ENCODE peak calls at places on chromosomes 16 and 17, in eight cellular contexts. One of them, this sample, is unnamed.

GRCh38 chr16:75192606-75193264 is 14.2 kb downstream of the CTRB2 start:
- DNase-seq in NCI-H1694 treated with DMSO at 0.1 percent for 48 hours: no peak
- DNase-seq in T-helper 1 cell: no peak
- DNase-seq in GOT3: no peak
- DNase-seq in EL: no peak
- DNase-seq in GM04504: no peak
- DNase-seq in stimulated activated CD8-positive, alpha-beta memory T cell treated with anti-CD3 and anti-CD28 coated beads, Interleukin-4, amount 100 ng/mL, for 4 hours: no peak
- DNase-seq in pancreas: no peak
- DNase-seq in this sample: no peak

GRCh38 chr16:75433732-75434413 is 570 bp upstream of the CFDP1 start:
- DNase-seq in NCI-H1694 treated with DMSO at 0.1 percent for 48 hours: no peak
- DNase-seq in T-helper 1 cell: peak; percentile 85
- DNase-seq in GOT3: peak; percentile 63
- DNase-seq in EL: peak; percentile 91
- DNase-seq in GM04504: peak; percentile 80
- DNase-seq in stimulated activated CD8-positive, alpha-beta memory T cell treated with anti-CD3 and anti-CD28 coated beads, Interleukin-4, amount 100 ng/mL, for 4 hours: no peak
- DNase-seq in pancreas: no peak
- DNase-seq in this sample: peak; percentile 74

GRCh38 chr17:71974051-71974450 is 146.8 kb upstream of the SOX9 start:
- DNase-seq in NCI-H1694 treated with DMSO at 0.1 percent for 48 hours: no peak
- DNase-seq in T-helper 1 cell: no peak
- DNase-seq in GOT3: no peak
- DNase-seq in EL: no peak
- DNase-seq in GM04504: no peak
- DNase-seq in stimulated activated CD8-positive, alpha-beta memory T cell treated with anti-CD3 and anti-CD28 coated beads, Interleukin-4, amount 100 ng/mL, for 4 hours: no peak
- DNase-seq in pancreas: no peak
- DNase-seq in this sample: no peak

GRCh38 chr16:87080571-87081167 is 236.5 kb downstream of the C16orf95 start:
- DNase-seq in NCI-H1694 treated with DMSO at 0.1 percent for 48 hours: no peak
- DNase-seq in T-helper 1 cell: no peak
- DNase-seq in GOT3: no peak
- DNase-seq in EL: no peak
- DNase-seq in GM04504: no peak
- DNase-seq in stimulated activated CD8-positive, alpha-beta memory T cell treated with anti-CD3 and anti-CD28 coated beads, Interleukin-4, amount 100 ng/mL, for 4 hours: no peak
- DNase-seq in pancreas: no peak
- DNase-seq in this sample: no peak

GRCh38 chr17:12727076-12727750 is 61.5 kb downstream of the MYOCD start:
- DNase-seq in NCI-H1694 treated with DMSO at 0.1 percent for 48 hours: no peak
- DNase-seq in T-helper 1 cell: no peak
- DNase-seq in GOT3: no peak
- DNase-seq in EL: peak; percentile 56
- DNase-seq in GM04504: peak; percentile 17
- DNase-seq in stimulated activated CD8-positive, alpha-beta memory T cell treated with anti-CD3 and anti-CD28 coated beads, Interleukin-4, amount 100 ng/mL, for 4 hours: no peak
- DNase-seq in pancreas: no peak
- DNase-seq in this sample: no peak

GRCh38 chr17:81665205-81666091 is 957 bp downstream of the OXLD1 start:
- DNase-seq in NCI-H1694 treated with DMSO at 0.1 percent for 48 hours: no peak
- DNase-seq in T-helper 1 cell: peak; percentile 53
- DNase-seq in GOT3: no peak
- DNase-seq in EL: peak; percentile 28
- DNase-seq in GM04504: no peak
- DNase-seq in stimulated activated CD8-positive, alpha-beta memory T cell treated with anti-CD3 and anti-CD28 coated beads, Interleukin-4, amount 100 ng/mL, for 4 hours: peak; percentile 33
- DNase-seq in pancreas: no peak
- DNase-seq in this sample: peak; percentile 33

GRCh38 chr17:36527851-36528250 is 6.8 kb downstream of the MYO19 start:
- DNase-seq in NCI-H1694 treated with DMSO at 0.1 percent for 48 hours: no peak
- DNase-seq in T-helper 1 cell: no peak
- DNase-seq in GOT3: no peak
- DNase-seq in EL: no peak
- DNase-seq in GM04504: no peak
- DNase-seq in stimulated activated CD8-positive, alpha-beta memory T cell treated with anti-CD3 and anti-CD28 coated beads, Interleukin-4, amount 100 ng/mL, for 4 hours: no peak
- DNase-seq in pancreas: no peak
- DNase-seq in this sample: no peak

GRCh38 chr16:88344411-88345030 is 38.2 kb upstream of the ZNF469 start:
- DNase-seq in NCI-H1694 treated with DMSO at 0.1 percent for 48 hours: no peak
- DNase-seq in T-helper 1 cell: no peak
- DNase-seq in GOT3: no peak
- DNase-seq in EL: no peak
- DNase-seq in GM04504: no peak
- DNase-seq in stimulated activated CD8-positive, alpha-beta memory T cell treated with anti-CD3 and anti-CD28 coated beads, Interleukin-4, amount 100 ng/mL, for 4 hours: no peak
- DNase-seq in pancreas: peak; percentile 41
- DNase-seq in this sample: no peak

GRCh38 chr17:72702136-72702735 is 390.3 kb downstream of the SLC39A11 start:
- DNase-seq in NCI-H1694 treated with DMSO at 0.1 percent for 48 hours: no peak
- DNase-seq in T-helper 1 cell: no peak
- DNase-seq in GOT3: no peak
- DNase-seq in EL: peak; percentile 77
- DNase-seq in GM04504: no peak
- DNase-seq in stimulated activated CD8-positive, alpha-beta memory T cell treated with anti-CD3 and anti-CD28 coated beads, Interleukin-4, amount 100 ng/mL, for 4 hours: no peak
- DNase-seq in pancreas: no peak
- DNase-seq in this sample: no peak

GRCh38 chr17:55038291-55038690 is 69.7 kb downstream of the STXBP4 start:
- DNase-seq in NCI-H1694 treated with DMSO at 0.1 percent for 48 hours: no peak
- DNase-seq in T-helper 1 cell: no peak
- DNase-seq in GOT3: no peak
- DNase-seq in EL: no peak
- DNase-seq in GM04504: no peak
- DNase-seq in stimulated activated CD8-positive, alpha-beta memory T cell treated with anti-CD3 and anti-CD28 coated beads, Interleukin-4, amount 100 ng/mL, for 4 hours: no peak
- DNase-seq in pancreas: no peak
- DNase-seq in this sample: no peak

GRCh38 chr16:21134053-21134452 is 16.6 kb downstream of the DNAH3 start:
- DNase-seq in NCI-H1694 treated with DMSO at 0.1 percent for 48 hours: no peak
- DNase-seq in T-helper 1 cell: no peak
- DNase-seq in GOT3: no peak
- DNase-seq in EL: no peak
- DNase-seq in GM04504: no peak
- DNase-seq in stimulated activated CD8-positive, alpha-beta memory T cell treated with anti-CD3 and anti-CD28 coated beads, Interleukin-4, amount 100 ng/mL, for 4 hours: no peak
- DNase-seq in pancreas: no peak
- DNase-seq in this sample: no peak

GRCh38 chr16:21167360-21167759 is 8.9 kb downstream of the LDAF1 start:
- DNase-seq in NCI-H1694 treated with DMSO at 0.1 percent for 48 hours: no peak
- DNase-seq in T-helper 1 cell: no peak
- DNase-seq in GOT3: no peak
- DNase-seq in EL: peak; percentile 95
- DNase-seq in GM04504: peak; percentile 67
- DNase-seq in stimulated activated CD8-positive, alpha-beta memory T cell treated with anti-CD3 and anti-CD28 coated beads, Interleukin-4, amount 100 ng/mL, for 4 hours: no peak
- DNase-seq in pancreas: no peak
- DNase-seq in this sample: no peak

GRCh38 chr17:44203731-44204452 is 4.2 kb upstream of the ATXN7L3 start:
- DNase-seq in NCI-H1694 treated with DMSO at 0.1 percent for 48 hours: peak; percentile 59
- DNase-seq in T-helper 1 cell: peak; percentile 66
- DNase-seq in GOT3: no peak
- DNase-seq in EL: peak; percentile 54
- DNase-seq in GM04504: no peak
- DNase-seq in stimulated activated CD8-positive, alpha-beta memory T cell treated with anti-CD3 and anti-CD28 coated beads, Interleukin-4, amount 100 ng/mL, for 4 hours: no peak
- DNase-seq in pancreas: no peak
- DNase-seq in this sample: peak; percentile 51

GRCh38 chr16:49484936-49485335 is 111.3 kb downstream of the C16orf78 start:
- DNase-seq in NCI-H1694 treated with DMSO at 0.1 percent for 48 hours: no peak
- DNase-seq in T-helper 1 cell: no peak
- DNase-seq in GOT3: no peak
- DNase-seq in EL: no peak
- DNase-seq in GM04504: no peak
- DNase-seq in stimulated activated CD8-positive, alpha-beta memory T cell treated with anti-CD3 and anti-CD28 coated beads, Interleukin-4, amount 100 ng/mL, for 4 hours: no peak
- DNase-seq in pancreas: peak; percentile 12
- DNase-seq in this sample: no peak

GRCh38 chr17:9532715-9533114 is 42.9 kb downstream of the STX8 start:
- DNase-seq in NCI-H1694 treated with DMSO at 0.1 percent for 48 hours: no peak
- DNase-seq in T-helper 1 cell: no peak
- DNase-seq in GOT3: no peak
- DNase-seq in EL: no peak
- DNase-seq in GM04504: no peak
- DNase-seq in stimulated activated CD8-positive, alpha-beta memory T cell treated with anti-CD3 and anti-CD28 coated beads, Interleukin-4, amount 100 ng/mL, for 4 hours: no peak
- DNase-seq in pancreas: no peak
- DNase-seq in this sample: no peak

GRCh38 chr17:77756846-77757610 is 201.5 kb upstream of the TNRC6C start:
- DNase-seq in NCI-H1694 treated with DMSO at 0.1 percent for 48 hours: no peak
- DNase-seq in T-helper 1 cell: no peak
- DNase-seq in GOT3: no peak
- DNase-seq in EL: no peak
- DNase-seq in GM04504: no peak
- DNase-seq in stimulated activated CD8-positive, alpha-beta memory T cell treated with anti-CD3 and anti-CD28 coated beads, Interleukin-4, amount 100 ng/mL, for 4 hours: no peak
- DNase-seq in pancreas: peak; percentile 23
- DNase-seq in this sample: no peak

GRCh38 chr16:89621698-89622409 is 8.4 kb downstream of the DPEP1 start:
- DNase-seq in NCI-H1694 treated with DMSO at 0.1 percent for 48 hours: no peak
- DNase-seq in T-helper 1 cell: no peak
- DNase-seq in GOT3: no peak
- DNase-seq in EL: no peak
- DNase-seq in GM04504: no peak
- DNase-seq in stimulated activated CD8-positive, alpha-beta memory T cell treated with anti-CD3 and anti-CD28 coated beads, Interleukin-4, amount 100 ng/mL, for 4 hours: no peak
- DNase-seq in pancreas: no peak
- DNase-seq in this sample: no peak

GRCh38 chr17:4154201-4154600 is 11.2 kb downstream of the CYB5D2 start:
- DNase-seq in NCI-H1694 treated with DMSO at 0.1 percent for 48 hours: no peak
- DNase-seq in T-helper 1 cell: no peak
- DNase-seq in GOT3: no peak
- DNase-seq in EL: peak; percentile 48
- DNase-seq in GM04504: no peak
- DNase-seq in stimulated activated CD8-positive, alpha-beta memory T cell treated with anti-CD3 and anti-CD28 coated beads, Interleukin-4, amount 100 ng/mL, for 4 hours: no peak
- DNase-seq in pancreas: no peak
- DNase-seq in this sample: no peak

GRCh38 chr16:89491238-89491869 is 993 bp upstream of the ANKRD11 start:
- DNase-seq in NCI-H1694 treated with DMSO at 0.1 percent for 48 hours: no peak
- DNase-seq in T-helper 1 cell: no peak
- DNase-seq in GOT3: no peak
- DNase-seq in EL: no peak
- DNase-seq in GM04504: no peak
- DNase-seq in stimulated activated CD8-positive, alpha-beta memory T cell treated with anti-CD3 and anti-CD28 coated beads, Interleukin-4, amount 100 ng/mL, for 4 hours: no peak
- DNase-seq in pancreas: no peak
- DNase-seq in this sample: no peak

GRCh38 chr17:45170976-45171337 is 9.3 kb downstream of the HEXIM2 start:
- DNase-seq in NCI-H1694 treated with DMSO at 0.1 percent for 48 hours: no peak
- DNase-seq in T-helper 1 cell: no peak
- DNase-seq in GOT3: no peak
- DNase-seq in EL: no peak
- DNase-seq in GM04504: peak; percentile 82
- DNase-seq in stimulated activated CD8-positive, alpha-beta memory T cell treated with anti-CD3 and anti-CD28 coated beads, Interleukin-4, amount 100 ng/mL, for 4 hours: no peak
- DNase-seq in pancreas: peak; percentile 60
- DNase-seq in this sample: no peak

GRCh38 chr17:66542967-66543525 is 240.6 kb downstream of the PRKCA start:
- DNase-seq in NCI-H1694 treated with DMSO at 0.1 percent for 48 hours: no peak
- DNase-seq in T-helper 1 cell: no peak
- DNase-seq in GOT3: no peak
- DNase-seq in EL: peak; percentile 89
- DNase-seq in GM04504: no peak
- DNase-seq in stimulated activated CD8-positive, alpha-beta memory T cell treated with anti-CD3 and anti-CD28 coated beads, Interleukin-4, amount 100 ng/mL, for 4 hours: no peak
- DNase-seq in pancreas: no peak
- DNase-seq in this sample: no peak

GRCh38 chr17:83178533-83179201 is 99.3 kb downstream of the METRNL start:
- DNase-seq in NCI-H1694 treated with DMSO at 0.1 percent for 48 hours: no peak
- DNase-seq in T-helper 1 cell: no peak
- DNase-seq in GOT3: no peak
- DNase-seq in EL: no peak
- DNase-seq in GM04504: no peak
- DNase-seq in stimulated activated CD8-positive, alpha-beta memory T cell treated with anti-CD3 and anti-CD28 coated beads, Interleukin-4, amount 100 ng/mL, for 4 hours: no peak
- DNase-seq in pancreas: peak; percentile 48
- DNase-seq in this sample: peak; percentile 8

GRCh38 chr17:44820631-44821196 is 9.4 kb downstream of the GJC1 start:
- DNase-seq in NCI-H1694 treated with DMSO at 0.1 percent for 48 hours: peak; percentile 77
- DNase-seq in T-helper 1 cell: no peak
- DNase-seq in GOT3: no peak
- DNase-seq in EL: peak; percentile 95
- DNase-seq in GM04504: peak; percentile 84
- DNase-seq in stimulated activated CD8-positive, alpha-beta memory T cell treated with anti-CD3 and anti-CD28 coated beads, Interleukin-4, amount 100 ng/mL, for 4 hours: no peak
- DNase-seq in pancreas: no peak
- DNase-seq in this sample: no peak

GRCh38 chr17:37702605-37703004 is 42.3 kb downstream of the HNF1B start:
- DNase-seq in NCI-H1694 treated with DMSO at 0.1 percent for 48 hours: no peak
- DNase-seq in T-helper 1 cell: no peak
- DNase-seq in GOT3: no peak
- DNase-seq in EL: peak; percentile 87
- DNase-seq in GM04504: peak; percentile 48
- DNase-seq in stimulated activated CD8-positive, alpha-beta memory T cell treated with anti-CD3 and anti-CD28 coated beads, Interleukin-4, amount 100 ng/mL, for 4 hours: no peak
- DNase-seq in pancreas: no peak
- DNase-seq in this sample: no peak

GRCh38 chr17:62827722-62828498 is 19.8 kb upstream of the MARCHF10 start:
- DNase-seq in NCI-H1694 treated with DMSO at 0.1 percent for 48 hours: peak; percentile 40
- DNase-seq in T-helper 1 cell: no peak
- DNase-seq in GOT3: no peak
- DNase-seq in EL: peak; percentile 28
- DNase-seq in GM04504: no peak
- DNase-seq in stimulated activated CD8-positive, alpha-beta memory T cell treated with anti-CD3 and anti-CD28 coated beads, Interleukin-4, amount 100 ng/mL, for 4 hours: no peak
- DNase-seq in pancreas: no peak
- DNase-seq in this sample: no peak

GRCh38 chr16:67104061-67104460 is 5.7 kb upstream of the PHAF1 start:
- DNase-seq in NCI-H1694 treated with DMSO at 0.1 percent for 48 hours: no peak
- DNase-seq in T-helper 1 cell: no peak
- DNase-seq in GOT3: no peak
- DNase-seq in EL: peak; percentile 50
- DNase-seq in GM04504: no peak
- DNase-seq in stimulated activated CD8-positive, alpha-beta memory T cell treated with anti-CD3 and anti-CD28 coated beads, Interleukin-4, amount 100 ng/mL, for 4 hours: no peak
- DNase-seq in pancreas: no peak
- DNase-seq in this sample: no peak

GRCh38 chr16:4884972-4885874 is 37.9 kb downstream of the UBN1 start:
- DNase-seq in NCI-H1694 treated with DMSO at 0.1 percent for 48 hours: no peak
- DNase-seq in T-helper 1 cell: no peak
- DNase-seq in GOT3: no peak
- DNase-seq in EL: no peak
- DNase-seq in GM04504: no peak
- DNase-seq in stimulated activated CD8-positive, alpha-beta memory T cell treated with anti-CD3 and anti-CD28 coated beads, Interleukin-4, amount 100 ng/mL, for 4 hours: no peak
- DNase-seq in pancreas: no peak
- DNase-seq in this sample: no peak

GRCh38 chr17:65278050-65278819 is 141.1 kb downstream of the RGS9 start:
- DNase-seq in NCI-H1694 treated with DMSO at 0.1 percent for 48 hours: peak; percentile 0
- DNase-seq in T-helper 1 cell: no peak
- DNase-seq in GOT3: no peak
- DNase-seq in EL: peak; percentile 76
- DNase-seq in GM04504: no peak
- DNase-seq in stimulated activated CD8-positive, alpha-beta memory T cell treated with anti-CD3 and anti-CD28 coated beads, Interleukin-4, amount 100 ng/mL, for 4 hours: no peak
- DNase-seq in pancreas: no peak
- DNase-seq in this sample: no peak

GRCh38 chr16:87809150-87809902 is 43.5 kb upstream of the KLHDC4 start:
- DNase-seq in NCI-H1694 treated with DMSO at 0.1 percent for 48 hours: no peak
- DNase-seq in T-helper 1 cell: peak; percentile 35
- DNase-seq in GOT3: no peak
- DNase-seq in EL: no peak
- DNase-seq in GM04504: no peak
- DNase-seq in stimulated activated CD8-positive, alpha-beta memory T cell treated with anti-CD3 and anti-CD28 coated beads, Interleukin-4, amount 100 ng/mL, for 4 hours: no peak
- DNase-seq in pancreas: no peak
- DNase-seq in this sample: no peak

GRCh38 chr16:10080031-10080772 is 102.0 kb downstream of the GRIN2A start:
- DNase-seq in NCI-H1694 treated with DMSO at 0.1 percent for 48 hours: no peak
- DNase-seq in T-helper 1 cell: no peak
- DNase-seq in GOT3: peak; percentile 30
- DNase-seq in EL: peak; percentile 95
- DNase-seq in GM04504: peak; percentile 71
- DNase-seq in stimulated activated CD8-positive, alpha-beta memory T cell treated with anti-CD3 and anti-CD28 coated beads, Interleukin-4, amount 100 ng/mL, for 4 hours: no peak
- DNase-seq in pancreas: peak; percentile 59
- DNase-seq in this sample: no peak

GRCh38 chr17:79057727-79058400 is 16.8 kb upstream of the ENGASE start:
- DNase-seq in NCI-H1694 treated with DMSO at 0.1 percent for 48 hours: no peak
- DNase-seq in T-helper 1 cell: no peak
- DNase-seq in GOT3: no peak
- DNase-seq in EL: no peak
- DNase-seq in GM04504: no peak
- DNase-seq in stimulated activated CD8-positive, alpha-beta memory T cell treated with anti-CD3 and anti-CD28 coated beads, Interleukin-4, amount 100 ng/mL, for 4 hours: no peak
- DNase-seq in pancreas: peak; percentile 31
- DNase-seq in this sample: no peak

GRCh38 chr17:82416771-82417170 is 1.4 kb upstream of the HEXD start:
- DNase-seq in NCI-H1694 treated with DMSO at 0.1 percent for 48 hours: peak; percentile 25
- DNase-seq in T-helper 1 cell: no peak
- DNase-seq in GOT3: no peak
- DNase-seq in EL: no peak
- DNase-seq in GM04504: no peak
- DNase-seq in stimulated activated CD8-positive, alpha-beta memory T cell treated with anti-CD3 and anti-CD28 coated beads, Interleukin-4, amount 100 ng/mL, for 4 hours: no peak
- DNase-seq in pancreas: no peak
- DNase-seq in this sample: no peak

GRCh38 chr16:71254832-71255560 is 24.5 kb upstream of the HYDIN start:
- DNase-seq in NCI-H1694 treated with DMSO at 0.1 percent for 48 hours: peak; percentile 14
- DNase-seq in T-helper 1 cell: no peak
- DNase-seq in GOT3: no peak
- DNase-seq in EL: no peak
- DNase-seq in GM04504: no peak
- DNase-seq in stimulated activated CD8-positive, alpha-beta memory T cell treated with anti-CD3 and anti-CD28 coated beads, Interleukin-4, amount 100 ng/mL, for 4 hours: no peak
- DNase-seq in pancreas: no peak
- DNase-seq in this sample: no peak